ENCODE peak calls at places on chromosomes 7 and 10, in four cellular contexts. O, N, V and F are unnamed samples.
A peak's percentile ranks its signal among the peaks of the same experiment; 100 is the strongest.

GRCh38 chr7:158256091-158256816 is 331.4 kb downstream of the PTPRN2 start:
- DNase-seq in O (no peak), V (no peak), N (no peak), F (no peak)

GRCh38 chr10:130982802-130983201 is 328.7 kb downstream of the TCERG1L start:
- DNase-seq in V (no peak), O (no peak), N (no peak), F (no peak)

GRCh38 chr10:112779025-112779765 is 170.9 kb upstream of the TCF7L2 start:
- DNase-seq in O (no peak), V (no peak), N (peak; percentile 36), F (no peak)

GRCh38 chr7:117834983-117835664 is 38.1 kb downstream of the CTTNBP2 start:
- DNase-seq in N (no peak), O (no peak), V (no peak), F (no peak)

GRCh38 chr7:92205987-92206386 is 27.0 kb upstream of the LRRD1 start:
- DNase-seq in O (no peak), V (no peak), N (no peak), F (no peak)

GRCh38 chr7:151509670-151510333 is 9.9 kb downstream of the RHEB start:
- DNase-seq in O (no peak), V (no peak), N (peak; percentile 34), F (no peak)

GRCh38 chr7:136938476-136938875 is 70.0 kb downstream of the CHRM2 start:
- DNase-seq in V (no peak), N (no peak), O (no peak), F (no peak)

GRCh38 chr10:3107426-3107961 is 40.1 kb downstream of the PFKP start:
- DNase-seq in O (peak; percentile 99), N (no peak), V (no peak), F (peak; percentile 92)

GRCh38 chr7:22596763-22597434 is 96.9 kb upstream of the STEAP1B start:
- DNase-seq in O (peak; percentile 74), N (no peak), V (no peak), F (no peak)

GRCh38 chr7:149683191-149683590 is 90.2 kb downstream of the ZNF467 start:
- DNase-seq in N (no peak), V (no peak), O (no peak), F (no peak)

GRCh38 chr10:101938316-101939272 is 95.0 kb upstream of the KCNIP2 start:
- DNase-seq in O (peak; percentile 89), N (peak; percentile 86), V (peak; percentile 76), F (peak; percentile 61)

GRCh38 chr7:116162992-116163391 is 47.3 kb upstream of the TES start:
- DNase-seq in O (no peak), V (peak; percentile 26), N (no peak), F (no peak)

GRCh38 chr7:69787736-69788431 is 189.6 kb downstream of the AUTS2 start:
- DNase-seq in N (no peak), V (no peak), O (no peak), F (no peak)

GRCh38 chr7:101373812-101374612 is 11.3 kb downstream of the COL26A1 start:
- DNase-seq in N (no peak), O (no peak), V (no peak), F (no peak)

GRCh38 chr7:149662591-149663095 is 110.7 kb downstream of the ZNF467 start:
- DNase-seq in N (peak; percentile 56), V (peak; percentile 82), O (peak; percentile 55), F (no peak)

GRCh38 chr10:13977861-13978843 is 352.6 kb downstream of the FRMD4A start:
- DNase-seq in O (peak; percentile 94), N (peak; percentile 51), V (no peak), F (no peak)

GRCh38 chr10:132062181-132062515 is 3.6 kb upstream of the JAKMIP3 start:
- DNase-seq in N (no peak), O (no peak), V (no peak), F (no peak)

GRCh38 chr7:124031406-124031805 is 1.5 kb downstream of the TMEM229A start:
- DNase-seq in O (no peak), N (no peak), V (no peak), F (no peak)

GRCh38 chr7:117077658-117078057 is 124.4 kb downstream of the ST7 start:
- DNase-seq in O (no peak), N (no peak), V (no peak), F (no peak)

GRCh38 chr7:99410635-99411034 is 1.9 kb downstream of the BUD31 start:
- DNase-seq in V (no peak), N (no peak), O (no peak), F (no peak)
- H3K36me3 ChIP-seq in V (peaks cover 41% of the 10 kb centered on the region), N (peaks cover 50% of the 10 kb centered on the region), O (peaks cover 5% of the 10 kb centered on the region), F (peaks cover 3% of the 10 kb centered on the region)

GRCh38 chr7:112419543-112420130 is 30.6 kb upstream of the IFRD1 start:
- DNase-seq in V (no peak), N (no peak), O (no peak), F (no peak)

GRCh38 chr7:112423987-112424386 is 26.3 kb upstream of the IFRD1 start:
- DNase-seq in N (no peak), V (no peak), O (no peak), F (no peak)

GRCh38 chr7:112421666-112422486 is 28.4 kb upstream of the IFRD1 start:
- DNase-seq in V (no peak), N (no peak), O (no peak), F (no peak)

GRCh38 chr7:112422842-112423496 is 27.3 kb upstream of the IFRD1 start:
- DNase-seq in V (peak; percentile 63), N (peak; percentile 70), O (peak; percentile 81), F (peak; percentile 77)

GRCh38 chr7:112420236-112420945 is 29.9 kb upstream of the IFRD1 start:
- DNase-seq in N (no peak), V (no peak), O (no peak), F (no peak)
- H3K4me3 ChIP-seq in N (peak overlapping the region; percentile 50), V (no peak overlapping the region), O (no peak overlapping the region), F (no peak overlapping the region)

GRCh38 chr7:98463837-98464557 is 63.1 kb upstream of the BAIAP2L1 start:
- DNase-seq in O (no peak), V (no peak), N (no peak), F (no peak)
- H3K27me3 ChIP-seq in O (no peaks in the 10 kb centered on the region), V (peaks cover 6% of the 10 kb centered on the region), N (peaks cover 6% of the 10 kb centered on the region), F (no peaks in the 10 kb centered on the region)

GRCh38 chr10:30825022-30825421 is 195.5 kb upstream of the LYZL2 start:
- DNase-seq in O (no peak), V (no peak), N (no peak), F (no peak)
- H3K36me3 ChIP-seq in O (no peaks in the 10 kb centered on the region), V (no peaks in the 10 kb centered on the region), N (no peaks in the 10 kb centered on the region), F (no peaks in the 10 kb centered on the region)

DNA sequence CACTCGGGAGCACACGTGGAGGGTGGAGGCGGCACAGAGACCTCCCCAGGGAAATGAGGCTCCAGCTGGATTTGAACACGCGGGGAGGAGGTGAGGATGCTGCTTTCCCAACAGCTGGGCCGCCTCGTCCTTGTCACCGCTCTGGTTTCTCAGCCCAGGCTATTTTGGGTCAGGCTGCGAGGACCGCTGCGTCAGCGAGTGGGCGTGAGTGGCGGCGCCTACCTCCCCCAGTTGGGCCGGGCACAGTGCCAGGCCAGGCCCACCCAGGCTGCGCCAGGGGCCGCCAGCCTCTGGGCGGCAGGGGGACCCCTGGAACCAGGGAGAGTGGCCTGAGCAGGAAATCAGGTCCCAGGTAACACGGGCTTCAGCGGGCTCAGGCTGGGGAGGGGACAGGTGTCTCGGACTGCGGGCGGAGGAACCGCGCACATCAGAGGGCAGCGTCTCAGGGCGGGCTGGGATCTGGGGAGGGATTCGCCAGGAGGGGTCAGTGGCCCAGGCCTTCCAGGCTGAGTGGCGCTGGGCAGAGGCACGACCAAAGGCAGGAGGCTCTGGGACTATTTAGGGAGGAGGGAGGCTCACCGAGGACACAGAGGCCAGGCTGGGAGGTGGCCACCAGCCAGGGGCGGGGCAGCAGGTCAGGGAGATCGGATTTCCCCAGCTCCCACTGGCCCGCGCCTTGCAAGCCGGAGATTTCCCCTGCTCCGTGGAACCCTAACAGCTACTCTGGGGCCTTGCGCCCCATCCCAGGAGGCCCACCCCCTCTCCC is 125.2 kb upstream of the RET start:
- DNase-seq in N (no peak), O (no peak), V (no peak), F (no peak)
- H3K4me3 ChIP-seq in N (no peak overlapping the region), O (no peak overlapping the region), V (no peak overlapping the region), F (no peak overlapping the region)

GRCh38 chr7:27098493-27099223 is 2.9 kb upstream of the HOXA1 start:
- DNase-seq in O (peak; percentile 93), V (no peak), N (peak; percentile 61), F (no peak)
- H3K27me3 ChIP-seq in O (no peaks in the 10 kb centered on the region), V (no peaks in the 10 kb centered on the region), N (no peaks in the 10 kb centered on the region), F (no peaks in the 10 kb centered on the region)

DNA sequence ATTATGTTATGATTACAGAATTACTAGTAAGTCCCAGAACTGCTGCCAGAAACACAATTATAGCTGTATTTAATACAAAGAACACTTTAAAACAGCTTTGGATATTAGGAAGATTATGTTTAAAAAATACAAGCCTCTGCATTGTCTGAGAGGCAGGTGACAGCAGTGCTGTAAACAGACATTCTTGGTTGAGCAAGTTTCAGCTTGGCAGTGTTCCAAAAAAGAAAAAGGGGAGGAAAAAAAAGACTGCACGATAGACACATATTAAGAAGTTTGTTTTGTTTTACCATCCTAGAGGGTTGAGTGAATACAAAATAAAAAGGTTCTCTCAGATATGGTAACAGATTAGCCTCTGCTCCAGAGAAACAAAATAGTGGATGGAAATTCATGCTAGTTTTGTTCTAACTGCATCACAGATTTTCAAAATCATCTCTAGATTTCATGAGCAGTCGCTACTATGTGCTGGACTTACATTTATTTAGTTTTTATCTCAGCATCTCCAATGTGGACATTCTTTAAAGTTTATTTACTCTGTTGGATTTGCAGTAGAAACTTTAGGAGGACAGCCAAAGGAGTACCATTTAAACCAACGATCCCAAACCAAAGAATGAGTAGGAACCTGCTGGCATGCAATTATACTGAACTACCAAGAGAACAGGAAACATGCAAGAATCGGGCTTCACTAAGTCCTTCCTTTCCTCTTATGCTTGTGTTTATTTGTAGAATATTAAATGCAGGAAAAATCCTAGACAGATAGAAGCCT is 9.0 kb downstream of the FAM204A start:
- DNase-seq in V (no peak), O (peak; percentile 25), N (peak; percentile 36), F (no peak)
- H3K36me3 ChIP-seq in V (peaks cover 41% of the 10 kb centered on the region), O (peaks cover 2% of the 10 kb centered on the region), N (peaks cover 91% of the 10 kb centered on the region), F (peaks cover 2% of the 10 kb centered on the region)

DNA sequence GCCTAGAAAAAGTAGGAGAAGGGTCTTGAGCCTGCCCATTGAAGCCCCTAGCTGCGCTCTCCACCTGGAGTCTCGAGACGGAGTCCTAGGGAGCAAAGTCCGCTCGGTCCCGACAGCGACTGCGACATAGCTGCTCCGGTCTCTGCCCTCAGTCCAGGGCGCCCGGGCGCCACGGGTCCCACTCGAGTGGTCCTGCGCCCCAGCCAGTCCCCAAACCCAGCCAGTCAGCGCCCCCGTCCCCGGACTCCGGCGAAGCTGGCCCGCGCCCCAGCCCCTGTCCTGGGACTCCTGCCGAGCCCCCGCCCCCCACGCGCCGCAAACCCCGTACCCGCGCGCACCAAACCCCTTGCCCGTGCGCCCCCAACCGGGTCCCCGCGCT is 480 bp downstream of the TNS3 start:
- DNase-seq in O (no peak), N (peak; percentile 34), V (no peak), F (no peak)
- H3K4me3 ChIP-seq in O (peak overlapping the region; percentile 89), N (peak overlapping the region; percentile 70), V (peak overlapping the region; percentile 63), F (peak overlapping the region; percentile 82)